ENCODE peak calls at places on chromosome 12, in four cellular contexts. V is K562, J is HepG2, F is SK-N-SH. T is an unnamed sample.

GRCh38 chr12:80154261-80154660 is 54.9 kb downstream of the OTOGL start:
- DNase-seq in F (no peak), V (no peak), J (no peak), T (no peak)

GRCh38 chr12:131287015-131287937 is 333.6 kb downstream of the ADGRD1 start:
- DNase-seq in F (no peak), J (no peak), V (no peak), T (no peak)

GRCh38 chr12:10031771-10032175 is 1.3 kb downstream of the CLEC9A start:
- DNase-seq in V (no peak), F (no peak), J (no peak), T (no peak)

GRCh38 chr12:6161124-6161882 is 36.8 kb upstream of the VWF start:
- DNase-seq in F (peak; percentile 36), V (no peak), J (no peak), T (no peak)

GRCh38 chr12:111405856-111406473 is at the start of gene SH2B3:
- DNase-seq in J (no peak), F (no peak), V (peak; percentile 53), T (no peak)

GRCh38 chr12:93803408-93803807 is 126.2 kb downstream of the CRADD start:
- DNase-seq in V (no peak), J (no peak), F (no peak), T (no peak)

GRCh38 chr12:72547593-72547992 is 275.4 kb downstream of the TRHDE start:
- DNase-seq in V (no peak), F (no peak), J (no peak), T (no peak)

GRCh38 chr12:124094188-124094587 is 121.2 kb downstream of the ZNF664 start:
- DNase-seq in F (no peak), J (no peak), V (no peak), T (no peak)

GRCh38 chr12:67482751-67483661 is 165.5 kb upstream of the DYRK2 start:
- DNase-seq in V (no peak), J (no peak), F (peak; percentile 3), T (no peak)

GRCh38 chr12:79274571-79275064 is 410.0 kb downstream of the SYT1 start:
- DNase-seq in J (no peak), V (no peak), F (no peak), T (no peak)

GRCh38 chr12:9906888-9907287 is 25.3 kb downstream of the CLEC2A start:
- DNase-seq in J (no peak), F (no peak), V (no peak), T (no peak)

GRCh38 chr12:20194171-20194570 is 174.2 kb upstream of the PDE3A start:
- DNase-seq in V (no peak), J (no peak), F (no peak), T (no peak)

GRCh38 chr12:52690351-52691075 is 10.3 kb upstream of the KRT1 start:
- DNase-seq in F (no peak), J (no peak), V (no peak), T (no peak)

GRCh38 chr12:70418101-70418500 is 52.0 kb downstream of the KCNMB4 start:
- DNase-seq in F (no peak), J (no peak), V (no peak), T (no peak)

GRCh38 chr12:46608431-46609280 is 217.1 kb downstream of the SLC38A4 start:
- DNase-seq in V (no peak), F (no peak), J (no peak), T (no peak)

GRCh38 chr12:10339441-10339840 is 31.8 kb downstream of the KLRD1 start:
- DNase-seq in F (no peak), J (no peak), V (no peak), T (peak; percentile 23)

GRCh38 chr12:47763481-47764344 is 5.0 kb upstream of the RAPGEF3 start:
- DNase-seq in J (no peak), F (no peak), V (no peak), T (no peak)

GRCh38 chr12:111823891-111824290 is 18.1 kb upstream of the MAPKAPK5 start:
- DNase-seq in V (no peak), J (peak; percentile 16), F (no peak), T (no peak)

GRCh38 chr12:113468365-113469223 is 3.1 kb downstream of the LHX5 start:
- DNase-seq in F (peak; percentile 27), J (no peak), V (no peak), T (no peak)

GRCh38 chr12:89156862-89157262 is 195.4 kb downstream of the DUSP6 start:
- DNase-seq in V (no peak), J (no peak), F (no peak), T (no peak)

GRCh38 chr12:43029971-43030370 is 440.4 kb upstream of the PRICKLE1 start:
- DNase-seq in V (no peak), F (no peak), J (no peak), T (no peak)

GRCh38 chr12:47394070-47394469 is 311.8 kb downstream of the RPAP3 start:
- DNase-seq in F (no peak), J (no peak), V (no peak), T (no peak)

DNA sequence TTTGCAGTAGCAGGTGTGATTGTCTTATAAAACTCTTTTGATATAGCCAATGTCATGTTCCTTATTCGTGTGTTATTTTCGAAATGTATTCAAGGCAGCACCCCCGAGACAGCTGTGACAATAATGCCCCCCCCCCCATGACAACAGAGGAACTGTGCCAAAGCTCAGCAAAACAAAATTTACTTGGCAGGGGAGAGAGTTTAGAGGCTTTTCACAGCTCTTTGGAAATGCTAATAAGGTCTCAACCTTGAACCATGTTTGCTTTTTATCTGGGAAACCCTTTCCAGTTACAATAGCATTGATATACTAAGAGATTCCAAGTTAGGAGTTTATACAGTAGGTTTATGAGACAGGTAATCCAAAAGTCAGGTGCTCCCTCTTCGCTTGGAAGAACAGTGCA is 56.4 kb upstream of the USP44 start:
- DNase-seq in F (no peak), J (peak; percentile 18), V (no peak), T (no peak)
- TF ChIP-seq ELF1 in F (no peak), J (no peak), V (no peak), T (no peak)

GRCh38 chr12:91877461-91878230 is 268.0 kb downstream of the BTG1 start:
- DNase-seq in J (no peak), V (no peak), F (no peak), T (no peak)
- TF ChIP-seq ELF1 in J (no peak), V (no peak), F (no peak), T (no peak)

GRCh38 chr12:27583057-27583797 is 59.2 kb downstream of the PPFIBP1 start:
- DNase-seq in J (no peak), F (no peak), V (no peak), T (no peak)
- TF ChIP-seq ELF1 in J (no peak), F (no peak), V (no peak), T (no peak)

DNA sequence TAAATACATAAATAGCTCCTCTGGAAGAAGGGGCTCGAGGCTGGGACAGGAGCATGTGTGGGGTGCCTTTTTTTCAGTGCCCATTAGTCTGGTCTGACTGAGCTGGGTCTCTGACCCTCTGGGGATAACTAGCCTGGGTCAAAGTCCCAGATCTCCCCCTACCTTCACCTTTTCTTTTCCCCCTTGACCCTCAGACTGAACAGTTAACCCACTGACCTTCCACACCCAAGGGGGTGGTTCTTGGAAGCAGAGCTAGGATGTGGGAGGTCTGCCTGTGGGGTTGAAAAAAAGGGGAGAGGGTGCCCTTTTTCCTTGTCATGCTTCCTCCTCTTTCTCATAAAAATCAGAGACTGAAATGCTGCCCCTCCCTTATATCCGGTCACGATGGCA is 925 bp upstream of the GLI1 start:
- DNase-seq in F (no peak), V (no peak), J (no peak), T (no peak)
- TF ChIP-seq ELF1 in F (no peak), V (no peak), J (no peak), T (no peak)

GRCh38 chr12:2691001-2691339 is 103.8 kb upstream of the FKBP4 start:
- DNase-seq in J (no peak), F (no peak), V (no peak), T (no peak)
- TF ChIP-seq ELF1 in J (no peak), F (no peak), V (no peak), T (no peak)